ENCODE peak calls at places on chromosomes 6 and 20, in five cellular contexts. R, A, J, F and L are unnamed samples.

GRCh38 chr6:29633532-29633901 is 534 bp upstream of the GABBR1 start:
- DNase-seq in F (no peak), A (no peak), R (no peak), J (no peak), L (no peak)

GRCh38 chr6:16523550-16524379 is 237.5 kb downstream of the ATXN1 start:
- DNase-seq in R (peak; percentile 56), J (no peak), A (no peak), F (peak; percentile 74), L (no peak)

GRCh38 chr6:169851641-169852503 is 100.5 kb downstream of the ERMARD start:
- DNase-seq in A (no peak), J (no peak), R (peak; percentile 96), F (no peak), L (peak; percentile 21)

GRCh38 chr6:156359912-156360311 is 417.3 kb upstream of the ARID1B start:
- DNase-seq in A (no peak), J (no peak), F (no peak), R (peak; percentile 19), L (no peak)

GRCh38 chr20:19552896-19553180 is 205.2 kb upstream of the RIN2 start:
- DNase-seq in A (no peak), R (no peak), J (no peak), F (no peak), L (no peak)

GRCh38 chr6:139544699-139545052 is 170.2 kb upstream of the CITED2 start:
- DNase-seq in R (no peak), J (no peak), A (no peak), F (no peak), L (no peak)

GRCh38 chr6:26305097-26305841 is 59.7 kb upstream of the BTN3A2 start:
- DNase-seq in F (no peak), A (no peak), J (peak; percentile 32), R (peak; percentile 69), L (peak; percentile 50)

GRCh38 chr20:8229090-8229489 is 97.0 kb downstream of the PLCB1 start:
- DNase-seq in R (no peak), J (no peak), F (no peak), A (no peak), L (no peak)

GRCh38 chr20:45867811-45868176 is 10.4 kb downstream of the ZSWIM3 start:
- DNase-seq in A (no peak), R (peak; percentile 25), F (no peak), J (no peak), L (no peak)

GRCh38 chr6:166707045-166707444 is 80.0 kb upstream of the RPS6KA2 start:
- DNase-seq in J (no peak), A (no peak), F (no peak), R (peak; percentile 49), L (peak; percentile 82)

GRCh38 chr20:4898282-4898681 is 103.0 kb downstream of the SLC23A2 start:
- DNase-seq in F (peak; percentile 43), R (peak; percentile 66), J (no peak), A (no peak), L (no peak)

GRCh38 chr20:62413025-62413580 is 6.0 kb upstream of the CABLES2 start:
- DNase-seq in J (no peak), R (no peak), F (no peak), A (no peak), L (peak; percentile 54)

GRCh38 chr6:166381733-166382499 is 824 bp downstream of the MPC1 start:
- DNase-seq in A (peak; percentile 40), R (peak; percentile 55), F (no peak), J (peak; percentile 48), L (peak; percentile 96)

GRCh38 chr6:129936329-129937165 is 75.4 kb upstream of the TMEM244 start:
- DNase-seq in A (no peak), R (peak; percentile 67), F (peak; percentile 29), J (no peak), L (peak; percentile 49)

GRCh38 chr6:138569554-138569953 is 70.3 kb upstream of the NHSL1 start:
- DNase-seq in J (no peak), A (no peak), R (no peak), F (no peak), L (no peak)

GRCh38 chr20:25058051-25058796 is at the start of gene ACSS1:
- DNase-seq in A (peak; percentile 78), F (no peak), J (peak; percentile 72), R (peak; percentile 52), L (peak; percentile 76)

GRCh38 chr6:23498013-23498412 is 628.0 kb upstream of the NRSN1 start:
- DNase-seq in F (peak; percentile 20), A (no peak), J (no peak), R (no peak), L (no peak)

GRCh38 chr20:21228511-21228910 is 74.6 kb upstream of the XRN2 start:
- DNase-seq in A (peak; percentile 11), J (no peak), R (no peak), F (no peak), L (no peak)